ENCODE peak calls at places on chromosomes 1 and 21, in four cellular contexts. T, D, H and E are unnamed samples.
A peak's percentile ranks its signal among the peaks of the same experiment; 100 is the strongest.

GRCh38 chr1:222079546-222079945 is 337.7 kb upstream of the DUSP10 start:
- DNase-seq in D (no peak), H (no peak), T (no peak), E (no peak)

GRCh38 chr1:67749263-67749843 is 64.4 kb downstream of the GADD45A start:
- DNase-seq in D (no peak), T (no peak), H (no peak), E (no peak)

GRCh38 chr1:89050649-89051033 is 14.4 kb downstream of the GBP1 start:
- DNase-seq in H (no peak), T (no peak), D (no peak), E (no peak)

GRCh38 chr1:217063065-217063908 is 340.1 kb upstream of the ESRRG start:
- DNase-seq in H (no peak), D (no peak), T (no peak), E (no peak)

GRCh38 chr21:39616373-39616772 is 3.6 kb downstream of the B3GALT5 start:
- DNase-seq in D (no peak), H (no peak), T (no peak), E (no peak)

GRCh38 chr1:186682721-186683120 is 2.5 kb upstream of the PTGS2 start:
- DNase-seq in H (no peak), T (no peak), D (no peak), E (no peak)

GRCh38 chr1:7613106-7613850 is 157.8 kb upstream of the VAMP3 start:
- DNase-seq in H (peak; percentile 29), T (no peak), D (no peak), E (no peak)

GRCh38 chr1:40625076-40625475 is 40.4 kb downstream of the RIMS3 start:
- DNase-seq in H (no peak), D (peak; percentile 66), T (no peak), E (no peak)

GRCh38 chr1:11051781-11052510 is 4.9 kb upstream of the MASP2 start:
- DNase-seq in D (no peak), T (no peak), H (no peak), E (no peak)

GRCh38 chr1:215844777-215845176 is 277.7 kb downstream of the KCTD3 start:
- DNase-seq in H (no peak), T (no peak), D (no peak), E (no peak)

GRCh38 chr1:62433861-62434611 is 2.8 kb upstream of the USP1 start:
- DNase-seq in T (no peak), D (no peak), H (no peak), E (no peak)

GRCh38 chr1:116857092-116857491 is 52.6 kb upstream of the PTGFRN start:
- DNase-seq in T (no peak), D (no peak), H (no peak), E (no peak)

GRCh38 chr1:66266350-66266749 is 267.6 kb upstream of the SGIP1 start:
- DNase-seq in T (no peak), H (no peak), D (no peak), E (no peak)

GRCh38 chr1:32426489-32427255 is 32.4 kb upstream of the BSDC1 start:
- DNase-seq in H (peak; percentile 12), D (peak; percentile 50), T (no peak), E (no peak)